ENCODE peak calls at places on chromosomes 7 and 10, in four cellular contexts. One of them, this sample, is unnamed.

GRCh38 chr7:148290451-148291005 is 300.0 kb upstream of the C7orf33 start:
- DNase-seq in upper lobe of left lung: no peak
- DNase-seq in GM12892: no peak
- DNase-seq in ovary: no peak
- DNase-seq in this sample: no peak

GRCh38 chr10:60798870-60799269 is 20.6 kb downstream of the CDK1 start:
- DNase-seq in upper lobe of left lung: no peak
- DNase-seq in GM12892: no peak
- DNase-seq in ovary: no peak
- DNase-seq in this sample: no peak

GRCh38 chr10:127756264-127756663 is 19.3 kb downstream of the FOXI2 start:
- DNase-seq in GM12892: no peak
- DNase-seq in ovary: no peak
- DNase-seq in upper lobe of left lung: no peak
- DNase-seq in this sample: no peak

GRCh38 chr10:48231699-48232315 is 42.7 kb downstream of the FRMPD2 start:
- DNase-seq in ovary: no peak
- DNase-seq in GM12892: no peak
- DNase-seq in upper lobe of left lung: no peak
- DNase-seq in this sample: no peak

GRCh38 chr10:127939786-127940330 is 33.0 kb downstream of the PTPRE start:
- DNase-seq in ovary: no peak
- DNase-seq in GM12892: no peak
- DNase-seq in upper lobe of left lung: no peak
- DNase-seq in this sample: no peak

GRCh38 chr10:78319841-78320240 is 286.2 kb downstream of the RPS24 start:
- DNase-seq in upper lobe of left lung: no peak
- DNase-seq in GM12892: no peak
- DNase-seq in ovary: no peak
- DNase-seq in this sample: no peak

GRCh38 chr7:42174391-42174848 is 62.6 kb downstream of the GLI3 start:
- DNase-seq in ovary: peak
- DNase-seq in upper lobe of left lung: peak
- DNase-seq in GM12892: no peak
- DNase-seq in this sample: no peak

GRCh38 chr10:112858990-112859520 is 91.0 kb upstream of the TCF7L2 start:
- DNase-seq in upper lobe of left lung: no peak
- DNase-seq in GM12892: no peak
- DNase-seq in ovary: no peak
- DNase-seq in this sample: no peak

GRCh38 chr10:89426230-89426868 is 12.0 kb downstream of the IFIT5 start:
- DNase-seq in upper lobe of left lung: no peak
- DNase-seq in GM12892: peak
- DNase-seq in ovary: no peak
- DNase-seq in this sample: peak

GRCh38 chr10:29243750-29244149 is 45.1 kb upstream of the LYZL1 start:
- DNase-seq in upper lobe of left lung: no peak
- DNase-seq in GM12892: no peak
- DNase-seq in ovary: no peak
- DNase-seq in this sample: no peak

GRCh38 chr10:89440262-89440661 is 25.9 kb downstream of the IFIT5 start:
- DNase-seq in upper lobe of left lung: no peak
- DNase-seq in GM12892: no peak
- DNase-seq in ovary: no peak
- DNase-seq in this sample: no peak

GRCh38 chr7:26937956-26938623 is 73.7 kb upstream of the SKAP2 start:
- DNase-seq in upper lobe of left lung: no peak
- DNase-seq in GM12892: no peak
- DNase-seq in ovary: no peak
- DNase-seq in this sample: no peak

GRCh38 chr7:16753932-16754571 is 497 bp downstream of the TSPAN13 start:
- DNase-seq in GM12892: no peak
- DNase-seq in ovary: peak
- DNase-seq in upper lobe of left lung: peak
- DNase-seq in this sample: no peak

GRCh38 chr7:101772508-101773306 is 44.7 kb upstream of the CUX1 start:
- DNase-seq in upper lobe of left lung: no peak
- DNase-seq in ovary: no peak
- DNase-seq in GM12892: no peak
- DNase-seq in this sample: no peak

DNA sequence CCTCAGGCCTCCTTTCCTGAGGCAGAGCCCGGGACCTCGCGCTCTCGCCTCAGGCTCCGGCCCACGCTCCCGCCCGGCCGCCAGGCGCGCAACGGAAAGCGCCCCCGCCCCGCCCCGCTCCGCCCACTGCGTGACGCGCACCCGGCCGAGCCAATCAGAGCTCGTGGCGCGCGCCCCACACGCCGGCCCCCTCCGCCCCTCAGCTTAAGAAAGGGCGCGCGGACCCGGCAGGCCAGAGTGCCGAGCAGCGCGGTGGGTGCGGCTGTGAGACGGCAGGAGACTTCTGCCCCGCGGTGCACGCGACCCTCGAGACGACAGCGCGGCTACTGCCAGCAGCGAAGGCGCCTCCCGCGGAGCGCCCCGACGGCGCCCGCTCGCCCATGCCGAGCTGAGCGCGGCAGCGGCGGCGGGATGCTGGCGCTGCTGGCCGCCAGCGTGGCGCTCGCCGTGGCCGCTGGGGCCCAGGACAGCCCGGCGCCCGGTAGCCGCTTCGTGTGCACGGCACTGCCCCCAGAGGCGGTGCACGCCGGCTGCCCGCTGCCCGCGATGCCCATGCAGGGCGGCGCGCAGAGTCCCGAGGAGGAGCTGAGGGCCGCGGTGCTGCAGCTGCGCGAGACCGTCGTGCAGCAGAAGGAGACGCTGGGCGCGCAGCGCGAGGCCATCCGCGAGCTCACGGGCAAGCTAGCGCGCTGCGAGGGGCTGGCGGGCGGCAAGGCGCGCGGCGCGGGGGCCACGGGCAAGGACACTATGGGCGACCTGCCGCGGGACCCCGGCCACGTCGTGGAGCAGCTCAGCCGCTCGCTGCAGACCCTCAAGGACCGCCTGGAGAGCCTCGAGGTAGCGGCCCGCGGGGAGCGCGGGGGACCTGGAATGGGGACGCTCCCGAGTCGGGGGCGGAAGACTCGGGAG is at the start of gene NPTX2:
- DNase-seq in GM12892: no peak
- DNase-seq in ovary: no peak
- DNase-seq in upper lobe of left lung: peak
- DNase-seq in this sample: no peak
- TF ChIP-seq POLR2A in GM12892: no peak
- TF ChIP-seq POLR2A in ovary: no peak
- TF ChIP-seq POLR2A in upper lobe of left lung: no peak
- TF ChIP-seq POLR2A in this sample: no peak

GRCh38 chr10:11742779-11743298 is 657 bp downstream of the ECHDC3 start:
- DNase-seq in GM12892: peak
- DNase-seq in upper lobe of left lung: no peak
- DNase-seq in ovary: peak
- DNase-seq in this sample: no peak

GRCh38 chr10:11741608-11742007 is 574 bp upstream of the ECHDC3 start:
- DNase-seq in ovary: no peak
- DNase-seq in GM12892: no peak
- DNase-seq in upper lobe of left lung: peak
- DNase-seq in this sample: no peak

GRCh38 chr10:11740907-11741306 is 1.3 kb upstream of the ECHDC3 start:
- DNase-seq in upper lobe of left lung: no peak
- DNase-seq in ovary: no peak
- DNase-seq in GM12892: no peak
- DNase-seq in this sample: no peak

GRCh38 chr10:11743461-11744338 is 1.5 kb downstream of the ECHDC3 start:
- DNase-seq in upper lobe of left lung: no peak
- DNase-seq in ovary: no peak
- DNase-seq in GM12892: no peak
- DNase-seq in this sample: no peak

DNA sequence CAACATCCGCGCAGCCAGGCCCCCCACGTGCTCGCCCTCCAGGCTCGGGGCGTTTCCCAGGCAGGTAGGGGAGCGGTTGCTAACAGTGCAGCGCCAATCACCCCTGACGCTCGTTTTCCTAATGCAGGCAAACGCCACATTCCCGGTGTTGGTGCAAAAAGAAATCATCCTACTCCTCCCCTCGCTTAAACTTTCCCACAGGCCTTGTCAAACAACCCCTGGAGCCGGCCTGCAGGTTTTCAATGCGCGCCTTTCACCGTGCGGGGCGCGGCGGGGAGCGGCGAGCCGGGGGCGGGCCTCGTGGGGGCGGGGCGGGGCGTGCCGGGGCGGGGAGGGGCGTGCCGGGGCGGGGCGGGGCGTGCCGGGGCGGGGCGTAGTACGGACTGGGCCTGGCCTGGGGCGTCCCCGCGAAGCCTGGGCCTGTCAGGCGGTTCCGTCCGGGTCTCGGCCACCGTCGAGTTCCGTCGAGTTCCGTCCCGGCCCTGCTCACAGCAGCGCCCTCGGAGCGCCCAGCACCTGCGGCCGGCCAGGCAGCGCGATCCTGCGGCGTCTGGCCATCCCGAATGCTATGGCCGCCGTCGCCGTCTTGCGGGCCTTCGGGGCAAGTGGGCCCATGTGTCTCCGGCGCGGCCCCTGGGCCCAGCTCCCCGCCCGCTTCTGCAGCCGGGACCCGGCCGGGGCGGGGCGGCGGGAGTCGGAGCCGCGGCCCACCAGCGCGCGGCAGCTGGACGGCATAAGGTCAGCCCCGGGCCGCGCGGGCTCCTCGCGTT is at the start of gene ECHDC3:
- DNase-seq in GM12892: peak
- DNase-seq in upper lobe of left lung: peak
- DNase-seq in ovary: peak
- DNase-seq in this sample: no peak
- TF ChIP-seq POLR2A in GM12892: no peak
- TF ChIP-seq POLR2A in upper lobe of left lung: peak
- TF ChIP-seq POLR2A in ovary: no peak
- TF ChIP-seq POLR2A in this sample: no peak

GRCh38 chr10:116593139-116593740 is 2.5 kb downstream of the PNLIPRP1 start:
- DNase-seq in upper lobe of left lung: no peak
- DNase-seq in ovary: no peak
- DNase-seq in GM12892: no peak
- DNase-seq in this sample: no peak

GRCh38 chr10:116597543-116597942 is 6.8 kb downstream of the PNLIPRP1 start:
- DNase-seq in ovary: no peak
- DNase-seq in upper lobe of left lung: no peak
- DNase-seq in GM12892: no peak
- DNase-seq in this sample: no peak

GRCh38 chr10:116594525-116595035 is 3.8 kb downstream of the PNLIPRP1 start:
- DNase-seq in GM12892: no peak
- DNase-seq in upper lobe of left lung: peak
- DNase-seq in ovary: no peak
- DNase-seq in this sample: no peak

GRCh38 chr10:116598326-116598725 is 7.6 kb downstream of the PNLIPRP1 start:
- DNase-seq in GM12892: no peak
- DNase-seq in ovary: no peak
- DNase-seq in upper lobe of left lung: no peak
- DNase-seq in this sample: no peak

GRCh38 chr10:116596062-116596461 is 5.3 kb downstream of the PNLIPRP1 start:
- DNase-seq in GM12892: no peak
- DNase-seq in upper lobe of left lung: no peak
- DNase-seq in ovary: no peak
- DNase-seq in this sample: no peak
- TF ChIP-seq POLR2A in GM12892: no peak
- TF ChIP-seq POLR2A in upper lobe of left lung: no peak
- TF ChIP-seq POLR2A in ovary: no peak
- TF ChIP-seq POLR2A in this sample: no peak

DNA sequence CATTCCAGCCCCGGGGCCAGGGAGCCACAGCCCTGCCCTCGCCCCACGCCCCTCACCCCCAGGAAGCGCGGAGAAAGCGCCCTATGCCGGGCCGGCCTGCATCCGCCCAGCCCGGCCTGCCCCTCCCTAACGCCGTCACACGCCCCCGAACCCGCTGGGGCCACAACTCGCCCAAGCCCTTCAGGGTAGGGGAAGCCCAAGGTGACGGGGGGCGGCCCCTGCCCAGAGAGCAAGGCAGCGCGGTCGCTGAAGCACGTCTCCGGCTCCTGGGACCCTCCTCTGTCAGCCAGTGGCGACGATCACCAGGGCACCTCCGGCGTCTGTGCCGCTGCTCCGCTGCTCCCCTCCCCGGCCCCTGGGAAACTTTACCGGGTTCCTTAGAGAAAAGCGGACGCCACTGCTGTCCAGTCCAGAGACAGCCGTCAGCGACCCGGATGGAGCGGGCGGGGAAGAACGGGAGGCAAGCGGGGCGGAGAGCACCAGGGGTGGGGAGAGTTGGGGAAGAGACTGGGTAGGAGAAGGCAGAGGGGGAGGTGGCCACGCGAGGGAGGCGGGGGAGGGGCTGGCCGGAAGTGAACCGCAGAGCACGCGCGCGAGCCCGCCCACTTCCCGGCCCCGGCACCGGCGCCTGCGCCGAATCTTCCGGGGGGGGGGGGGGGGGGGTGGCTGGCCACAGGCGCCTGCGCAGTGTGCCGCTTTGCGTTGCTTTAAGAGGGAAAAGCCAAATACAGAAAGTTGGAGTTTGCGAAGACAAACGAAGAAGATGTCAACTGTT is at the start of gene HERC4:
- DNase-seq in ovary: peak
- DNase-seq in upper lobe of left lung: peak
- DNase-seq in GM12892: peak
- DNase-seq in this sample: peak
- TF ChIP-seq POLR2A in ovary: peak
- TF ChIP-seq POLR2A in upper lobe of left lung: peak
- TF ChIP-seq POLR2A in GM12892: peak
- TF ChIP-seq POLR2A in this sample: peak

GRCh38 chr10:132236161-132236560 is 49.4 kb downstream of the DPYSL4 start:
- DNase-seq in upper lobe of left lung: peak
- DNase-seq in ovary: no peak
- DNase-seq in GM12892: no peak
- DNase-seq in this sample: no peak
- TF ChIP-seq POLR2A in upper lobe of left lung: no peak
- TF ChIP-seq POLR2A in ovary: no peak
- TF ChIP-seq POLR2A in GM12892: no peak
- TF ChIP-seq POLR2A in this sample: no peak

This sample was measured in H54.